ENCODE peak calls at places on chromosomes 6 and 20, in six cellular contexts. Z is neural crest cell, Y is AG09319, F is cardiac fibroblast, K is GM23338, B is omental fat pad. O is an unnamed sample.

GRCh38 chr6:6599468-6599873 is 11.0 kb downstream of the LY86 start:
- DNase-seq in F (no peak), B (no peak), Z (no peak), K (no peak), Y (no peak), O (no peak)

GRCh38 chr6:18269253-18269652 is 4.9 kb upstream of the DEK start:
- DNase-seq in B (no peak), Z (no peak), Y (no peak), F (no peak), K (no peak), O (no peak)

GRCh38 chr6:144659202-144659731 is 374.1 kb downstream of the UTRN start:
- DNase-seq in K (peak), Z (peak), F (peak), B (no peak), Y (no peak), O (no peak)

GRCh38 chr6:8437813-8438212 is 2.5 kb upstream of the SLC35B3 start:
- DNase-seq in Y (no peak), K (no peak), F (no peak), Z (no peak), B (no peak), O (no peak)

GRCh38 chr20:51668932-51669331 is 99.3 kb downstream of the ATP9A start:
- DNase-seq in Y (no peak), Z (no peak), B (no peak), F (no peak), K (no peak), O (no peak)

GRCh38 chr6:6736753-6737654 is 148.5 kb downstream of the LY86 start:
- DNase-seq in Z (peak), F (peak), Y (no peak), K (peak), B (no peak), O (no peak)

GRCh38 chr6:40341726-40342125 is 245.4 kb downstream of the LRFN2 start:
- DNase-seq in F (no peak), Y (no peak), Z (no peak), K (no peak), B (no peak), O (no peak)

GRCh38 chr20:51059862-51060261 is 37.0 kb upstream of the KCNG1 start:
- DNase-seq in B (no peak), Z (no peak), F (peak), K (no peak), Y (no peak), O (no peak)

GRCh38 chr6:56246941-56247653 is at the start of gene COL21A1:
- DNase-seq in Y (no peak), Z (peak), K (peak), B (no peak), F (peak), O (no peak)

GRCh38 chr6:144131248-144131709 is 19.0 kb upstream of the STX11 start:
- DNase-seq in F (peak), B (no peak), Z (no peak), K (no peak), Y (no peak), O (peak)

GRCh38 chr6:21426841-21427490 is 166.6 kb upstream of the SOX4 start:
- DNase-seq in Y (no peak), F (peak), K (no peak), B (no peak), Z (no peak), O (peak)

GRCh38 chr20:36179170-36179945 is 24.8 kb downstream of the EPB41L1 start:
- DNase-seq in K (peak), Y (no peak), B (no peak), F (no peak), Z (peak), O (no peak)

GRCh38 chr6:40710626-40711354 is 123.6 kb upstream of the LRFN2 start:
- DNase-seq in K (no peak), Y (no peak), Z (no peak), B (no peak), F (no peak), O (no peak)

GRCh38 chr6:138523347-138524210 is 24.3 kb upstream of the NHSL1 start:
- DNase-seq in Y (no peak), B (no peak), F (no peak), Z (no peak), K (no peak), O (peak)

GRCh38 chr6:54366647-54367327 is 58.5 kb downstream of the TINAG start:
- DNase-seq in B (no peak), K (no peak), Y (no peak), Z (no peak), F (peak), O (no peak)

GRCh38 chr6:113539202-113539601 is 317.9 kb upstream of the MARCKS start:
- DNase-seq in Z (no peak), Y (no peak), B (no peak), F (no peak), K (peak), O (no peak)

GRCh38 chr6:113776998-113777397 is 80.1 kb upstream of the MARCKS start:
- DNase-seq in Z (no peak), Y (no peak), F (peak), B (no peak), K (peak), O (no peak)

GRCh38 chr20:31906001-31906400 is 35.6 kb downstream of the TTLL9 start:
- DNase-seq in K (peak), F (no peak), B (no peak), Y (no peak), Z (no peak), O (no peak)

GRCh38 chr20:37521091-37521771 is at the start of gene NNAT:
- DNase-seq in Y (no peak), Z (peak), B (no peak), F (no peak), K (no peak), O (no peak)

GRCh38 chr20:52049001-52049731 is 142.4 kb downstream of the ZFP64 start:
- DNase-seq in Z (peak), K (peak), F (peak), B (no peak), Y (no peak), O (no peak)

GRCh38 chr6:107695061-107695715 is 128.9 kb downstream of the SCML4 start:
- DNase-seq in Z (no peak), Y (no peak), F (no peak), K (no peak), B (no peak), O (peak)

GRCh38 chr6:109769213-109769612 is 78.1 kb downstream of the FIG4 start:
- DNase-seq in F (no peak), B (no peak), K (no peak), Y (no peak), Z (no peak), O (no peak)

GRCh38 chr6:116385462-116385807 is 14.7 kb downstream of the DSE start:
- DNase-seq in F (peak), Z (no peak), K (no peak), Y (no peak), B (no peak), O (peak)

GRCh38 chr6:164108869-164109769 is 694.6 kb downstream of the QKI start:
- DNase-seq in F (peak), K (no peak), B (no peak), Y (no peak), Z (no peak), O (peak)

GRCh38 chr6:166097914-166098522 is 69.6 kb downstream of the TBXT start:
- DNase-seq in Z (peak), B (peak), F (peak), Y (peak), K (peak), O (no peak)

GRCh38 chr6:75975904-75976303 is 96.6 kb downstream of the IMPG1 start:
- DNase-seq in K (no peak), Y (no peak), F (no peak), B (no peak), Z (no peak), O (no peak)

GRCh38 chr6:4320860-4321259 is 185.5 kb upstream of the ECI2 start:
- DNase-seq in F (peak), K (no peak), Y (peak), B (no peak), Z (no peak), O (peak)

GRCh38 chr6:33064723-33065122 is 8.7 kb downstream of the HLA-DPA1 start:
- DNase-seq in F (no peak), B (no peak), Z (no peak), K (no peak), Y (no peak), O (no peak)

GRCh38 chr6:98590957-98591356 is 243.4 kb upstream of the POU3F2 start:
- DNase-seq in Z (no peak), B (no peak), F (no peak), Y (no peak), K (no peak), O (no peak)

GRCh38 chr6:44542401-44543116 is 155.1 kb downstream of the CDC5L start:
- DNase-seq in B (no peak), K (peak), Z (no peak), F (no peak), Y (no peak), O (no peak)

GRCh38 chr20:44041001-44041400 is 126.3 kb downstream of the TOX2 start:
- DNase-seq in Z (no peak), F (no peak), Y (no peak), K (peak), B (no peak), O (no peak)
- TF ChIP-seq CTCF in Z (no peak), F (no peak), Y (no peak), K (no peak), B (no peak), O (no peak)

DNA sequence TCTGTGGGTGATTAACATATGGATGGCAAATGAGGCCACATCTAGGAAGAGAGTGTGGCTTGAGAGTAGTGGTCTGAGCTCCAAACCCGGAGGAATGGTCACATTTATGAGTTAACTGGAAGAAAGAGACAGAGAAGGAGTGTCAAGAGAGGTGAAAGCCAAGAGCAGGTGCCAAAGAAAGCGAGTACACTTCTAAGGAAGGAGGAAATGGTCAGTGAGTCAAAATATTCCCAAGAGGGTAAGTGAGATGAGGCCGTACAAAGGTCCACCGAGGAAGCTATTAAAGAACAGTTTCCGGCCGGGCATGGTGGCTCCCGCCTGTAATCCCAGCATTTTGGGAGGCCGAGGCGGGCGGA is 104.5 kb upstream of the RNF24 start:
- DNase-seq in Z (no peak), F (peak), B (no peak), Y (no peak), K (no peak), O (peak)
- TF ChIP-seq CTCF in Z (no peak), F (no peak), B (no peak), Y (no peak), K (no peak), O (no peak)

GRCh38 chr6:36098920-36099647 is 31.2 kb upstream of the MAPK13 start:
- DNase-seq in F (peak), Z (no peak), Y (no peak), K (peak), B (no peak), O (no peak)
- TF ChIP-seq CTCF in F (no peak), Z (no peak), Y (no peak), K (peak), B (no peak), O (no peak)

GRCh38 chr6:125363360-125364121 is 61.8 kb upstream of the HDDC2 start:
- DNase-seq in Z (peak), Y (no peak), K (peak), F (peak), B (no peak), O (peak)
- TF ChIP-seq CTCF in Z (no peak), Y (no peak), K (no peak), F (no peak), B (no peak), O (no peak)

O was measured in MCF 10A.